ENCODE peak calls at places on chromosomes 13 and 19, in ten cellular contexts. Q is IMR-90, V is neural progenitor cell, J is fibroblast of mammary gland, W is fibroblast of lung, L is body of pancreas, Y is neural crest cell, E is GM12878, U is PC-9, F is testis. K is an unnamed sample.

GRCh38 chr19:6516659-6517291 is 14.1 kb upstream of the TNFSF9 start:
- DNase-seq in Q (peak), V (peak), J (peak), W (peak), L (peak), Y (peak), E (no peak), U (peak), F (peak), K (peak)

GRCh38 chr13:109376936-109377335 is 409.4 kb downstream of the IRS2 start:
- DNase-seq in Q (no peak), V (no peak), J (no peak), W (no peak), L (no peak), Y (no peak), E (no peak), U (no peak), F (no peak), K (no peak)

GRCh38 chr13:112771139-112771876 is 81.5 kb downstream of the ATP11A start:
- DNase-seq in Q (no peak), V (no peak), J (no peak), W (no peak), L (no peak), Y (no peak), E (no peak), U (no peak), F (no peak), K (no peak)

GRCh38 chr19:1292419-1293151 is 6.9 kb downstream of the EFNA2 start:
- DNase-seq in Q (no peak), V (no peak), J (no peak), W (no peak), L (no peak), Y (no peak), E (no peak), U (no peak), F (no peak), K (no peak)

GRCh38 chr13:53250272-53250875 is 221.8 kb downstream of the OLFM4 start:
- DNase-seq in Q (peak), V (peak), J (peak), W (peak), L (peak), Y (peak), E (peak), U (peak), F (peak), K (peak)

GRCh38 chr19:28560786-28561185 is 652.2 kb downstream of the UQCRFS1 start:
- DNase-seq in Q (no peak), V (no peak), J (no peak), W (no peak), L (no peak), Y (no peak), E (no peak), U (no peak), F (no peak), K (no peak)

GRCh38 chr13:98775844-98776598 is 23.5 kb upstream of the SLC15A1 start:
- DNase-seq in Q (peak), V (no peak), J (peak), W (peak), L (no peak), Y (no peak), E (no peak), U (peak), F (no peak), K (no peak)

GRCh38 chr19:54517483-54517882 is 14.9 kb downstream of the LAIR2 start:
- DNase-seq in Q (peak), V (peak), J (peak), W (peak), L (peak), Y (peak), E (no peak), U (peak), F (peak), K (peak)

GRCh38 chr19:13619203-13619632 is 112.9 kb upstream of the CACNA1A start:
- DNase-seq in Q (peak), V (no peak), J (peak), W (peak), L (no peak), Y (no peak), E (no peak), U (no peak), F (no peak), K (no peak)
- TF ChIP-seq CTCF in Q (no peak), V (no peak), J (no peak), W (no peak), L (no peak), Y (no peak), E (no peak), U (no peak), F (no peak), K (no peak)

DNA sequence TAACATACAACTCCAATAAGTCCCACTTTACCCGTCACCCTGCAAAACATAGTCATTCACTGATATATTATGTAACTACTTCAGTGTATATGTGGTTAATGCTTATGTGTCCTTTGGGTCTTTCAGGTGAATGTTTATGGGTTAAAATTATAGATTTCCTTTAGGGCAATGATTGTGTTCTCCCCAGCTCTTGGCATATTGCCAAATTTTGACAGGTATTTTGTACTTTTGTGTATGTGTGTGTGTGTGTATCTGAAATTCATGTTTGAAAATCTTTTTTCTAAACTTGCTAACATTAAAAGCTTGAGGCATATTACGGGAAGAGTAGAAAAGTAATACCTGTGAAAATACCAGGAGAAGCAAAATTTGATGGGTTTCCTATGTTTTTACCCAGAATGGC is 8.2 kb downstream of the CDK8 start:
- DNase-seq in Q (no peak), V (no peak), J (no peak), W (no peak), L (no peak), Y (no peak), E (no peak), U (no peak), F (no peak), K (no peak)
- TF ChIP-seq CTCF in Q (no peak), V (no peak), J (no peak), W (no peak), L (no peak), Y (no peak), E (no peak), U (no peak), F (no peak), K (no peak)

GRCh38 chr13:33228645-33229445 is 56.7 kb downstream of the STARD13 start:
- DNase-seq in Q (peak), V (peak), J (peak), W (peak), L (no peak), Y (no peak), E (no peak), U (no peak), F (no peak), K (no peak)

GRCh38 chr13:33224191-33224590 is 61.4 kb downstream of the STARD13 start:
- DNase-seq in Q (no peak), V (no peak), J (no peak), W (no peak), L (no peak), Y (no peak), E (no peak), U (no peak), F (no peak), K (no peak)

GRCh38 chr13:33219926-33220325 is 65.6 kb downstream of the STARD13 start:
- DNase-seq in Q (no peak), V (no peak), J (peak), W (no peak), L (no peak), Y (no peak), E (no peak), U (no peak), F (no peak), K (no peak)

GRCh38 chr13:33227927-33228644 is 57.5 kb downstream of the STARD13 start:
- DNase-seq in Q (no peak), V (no peak), J (no peak), W (no peak), L (no peak), Y (no peak), E (no peak), U (no peak), F (no peak), K (no peak)

DNA sequence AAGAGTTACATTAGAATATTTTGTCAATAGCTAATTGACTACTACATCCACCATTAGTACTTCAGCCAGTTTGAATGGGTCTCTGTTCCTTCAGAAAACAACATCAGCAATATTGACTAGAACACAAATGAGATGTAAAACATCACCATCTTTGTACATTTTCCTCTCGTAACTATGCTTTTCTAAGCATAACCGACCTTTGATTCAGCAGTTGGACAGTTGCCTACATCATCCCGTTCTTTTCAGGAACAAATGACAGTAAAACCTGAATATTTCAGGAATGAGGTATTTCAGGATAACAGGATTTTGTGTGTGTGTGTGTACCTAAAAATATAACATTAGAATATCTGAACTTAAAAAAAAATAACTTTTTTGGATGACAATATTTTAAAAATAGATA is 60.9 kb downstream of the STARD13 start:
- DNase-seq in Q (peak), V (no peak), J (peak), W (peak), L (no peak), Y (no peak), E (no peak), U (no peak), F (no peak), K (no peak)
- TF ChIP-seq CTCF in Q (no peak), V (no peak), J (no peak), W (no peak), L (no peak), Y (no peak), E (no peak), U (no peak), F (no peak), K (no peak)

GRCh38 chr13:75896271-75896670 is 260.1 kb downstream of the LMO7 start:
- DNase-seq in Q (peak), V (no peak), J (no peak), W (peak), L (no peak), Y (no peak), E (no peak), U (no peak), F (no peak), K (no peak)
- TF ChIP-seq CTCF in Q (no peak), V (no peak), J (no peak), W (no peak), L (no peak), Y (no peak), E (no peak), U (no peak), F (no peak), K (no peak)

DNA sequence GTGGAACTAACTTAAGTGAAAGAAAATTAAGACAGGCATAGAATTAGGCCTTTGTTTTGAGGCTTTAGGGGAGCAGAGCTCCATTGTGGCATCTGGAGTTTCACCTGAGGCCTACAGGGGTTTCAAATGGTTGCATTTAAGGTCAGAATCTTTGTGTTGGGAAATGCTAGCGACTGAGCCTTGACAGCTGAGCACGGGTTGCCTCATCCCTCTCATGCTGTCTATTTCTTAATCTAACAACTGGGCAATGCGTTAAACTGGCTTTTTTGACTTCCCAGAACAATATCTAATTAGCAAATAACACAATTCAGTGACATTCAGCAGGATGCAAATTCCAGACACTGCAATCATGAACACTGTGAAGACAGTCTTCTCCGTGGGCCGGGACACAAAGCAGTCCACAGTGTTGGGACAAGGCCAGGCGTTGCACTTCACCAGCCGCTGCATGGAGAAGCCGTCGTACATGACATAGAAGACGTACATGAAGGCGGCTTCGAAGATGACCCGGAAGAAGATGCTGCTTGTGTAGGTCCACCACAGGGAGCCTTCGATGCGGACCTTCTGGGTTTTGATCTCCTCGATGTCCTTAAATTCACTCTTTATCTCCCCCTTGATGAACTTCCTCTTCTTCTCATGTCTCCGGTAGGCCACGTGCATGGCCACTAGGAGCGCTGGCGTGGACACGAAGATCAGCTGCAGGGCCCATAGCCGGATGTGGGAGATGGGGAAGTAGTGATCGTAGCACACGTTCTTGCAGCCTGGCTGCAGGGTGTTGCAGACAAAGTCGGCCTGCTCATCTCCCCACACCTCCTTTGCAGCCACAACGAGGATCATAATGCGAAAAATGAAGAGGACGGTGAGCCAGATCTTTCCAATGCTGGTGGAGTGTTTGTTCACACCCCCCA is 3.8 kb downstream of the GJB2 start:
- DNase-seq in Q (no peak), V (peak), J (no peak), W (no peak), L (no peak), Y (no peak), E (no peak), U (no peak), F (no peak), K (no peak)
- TF ChIP-seq CTCF in Q (peak), V (peak), J (no peak), W (no peak), L (no peak), Y (peak), E (peak), U (no peak), F (no peak), K (no peak)

K was measured in DND-41.